ENCODE peak calls at places on chromosomes 1 and 21, in ten cellular contexts. One of them, this sample, is unnamed. For H3K4me1 and H3K36me3, the result is how much of the 10 kb centered on the place peaks cover.

GRCh38 chr1:91821126-91821868 is 64.7 kb downstream of the TGFBR3 start:
- DNase-seq in neural progenitor cell: no peak
- DNase-seq in aorta: no peak
- DNase-seq in esophagus squamous epithelium: no peak
- DNase-seq in tibial nerve: no peak
- DNase-seq in GM23248: no peak
- DNase-seq in heart right ventricle: no peak
- DNase-seq in neuronal stem cell: no peak
- DNase-seq in psoas muscle: no peak
- DNase-seq in fibroblast of lung: no peak
- DNase-seq in this sample: no peak

GRCh38 chr1:162158624-162159271 is 89.3 kb downstream of the NOS1AP start:
- DNase-seq in heart right ventricle: no peak
- DNase-seq in fibroblast of lung: no peak
- DNase-seq in esophagus squamous epithelium: no peak
- DNase-seq in tibial nerve: no peak
- DNase-seq in aorta: no peak
- DNase-seq in GM23248: no peak
- DNase-seq in neuronal stem cell: no peak
- DNase-seq in psoas muscle: no peak
- DNase-seq in neural progenitor cell: no peak
- DNase-seq in this sample: no peak

GRCh38 chr1:177340601-177341067 is 169.9 kb downstream of the BRINP2 start:
- DNase-seq in heart right ventricle: no peak
- DNase-seq in aorta: no peak
- DNase-seq in fibroblast of lung: no peak
- DNase-seq in tibial nerve: no peak
- DNase-seq in GM23248: peak
- DNase-seq in neural progenitor cell: no peak
- DNase-seq in psoas muscle: no peak
- DNase-seq in neuronal stem cell: no peak
- DNase-seq in esophagus squamous epithelium: no peak
- DNase-seq in this sample: no peak

GRCh38 chr21:25342811-25343210 is 264.5 kb downstream of the MRPL39 start:
- DNase-seq in GM23248: peak
- DNase-seq in aorta: no peak
- DNase-seq in esophagus squamous epithelium: no peak
- DNase-seq in neural progenitor cell: no peak
- DNase-seq in tibial nerve: no peak
- DNase-seq in fibroblast of lung: no peak
- DNase-seq in psoas muscle: no peak
- DNase-seq in neuronal stem cell: no peak
- DNase-seq in heart right ventricle: no peak
- DNase-seq in this sample: no peak

GRCh38 chr1:229434641-229435051 is 752 bp upstream of the ACTA1 start:
- DNase-seq in tibial nerve: no peak
- DNase-seq in GM23248: no peak
- DNase-seq in aorta: no peak
- DNase-seq in psoas muscle: peak
- DNase-seq in esophagus squamous epithelium: no peak
- DNase-seq in neuronal stem cell: no peak
- DNase-seq in neural progenitor cell: peak
- DNase-seq in heart right ventricle: peak
- DNase-seq in fibroblast of lung: no peak
- DNase-seq in this sample: no peak

GRCh38 chr1:33943978-33944377 is 80.1 kb downstream of the HMGB4 start:
- DNase-seq in tibial nerve: no peak
- DNase-seq in GM23248: peak
- DNase-seq in heart right ventricle: no peak
- DNase-seq in neural progenitor cell: no peak
- DNase-seq in fibroblast of lung: peak
- DNase-seq in aorta: no peak
- DNase-seq in neuronal stem cell: no peak
- DNase-seq in psoas muscle: no peak
- DNase-seq in esophagus squamous epithelium: no peak
- DNase-seq in this sample: no peak

GRCh38 chr1:42003433-42003832 is 84.7 kb upstream of the HIVEP3 start:
- DNase-seq in GM23248: no peak
- DNase-seq in esophagus squamous epithelium: no peak
- DNase-seq in aorta: no peak
- DNase-seq in fibroblast of lung: no peak
- DNase-seq in tibial nerve: no peak
- DNase-seq in psoas muscle: no peak
- DNase-seq in heart right ventricle: no peak
- DNase-seq in neural progenitor cell: no peak
- DNase-seq in neuronal stem cell: no peak
- DNase-seq in this sample: no peak

GRCh38 chr21:29002442-29003144 is 9.9 kb upstream of the LTN1 start:
- DNase-seq in esophagus squamous epithelium: peak
- DNase-seq in heart right ventricle: peak
- DNase-seq in aorta: peak
- DNase-seq in tibial nerve: peak
- DNase-seq in GM23248: peak
- DNase-seq in psoas muscle: peak
- DNase-seq in fibroblast of lung: peak
- DNase-seq in neural progenitor cell: peak
- DNase-seq in neuronal stem cell: peak
- DNase-seq in this sample: peak

GRCh38 chr1:233614743-233615521 is 1.0 kb downstream of the KCNK1 start:
- DNase-seq in aorta: no peak
- DNase-seq in tibial nerve: no peak
- DNase-seq in heart right ventricle: no peak
- DNase-seq in neural progenitor cell: peak
- DNase-seq in GM23248: peak
- DNase-seq in esophagus squamous epithelium: no peak
- DNase-seq in neuronal stem cell: no peak
- DNase-seq in psoas muscle: no peak
- DNase-seq in fibroblast of lung: no peak
- DNase-seq in this sample: no peak

GRCh38 chr1:9591669-9592509 is 3.2 kb downstream of the TMEM201 start:
- DNase-seq in esophagus squamous epithelium: no peak
- DNase-seq in neural progenitor cell: no peak
- DNase-seq in neuronal stem cell: no peak
- DNase-seq in tibial nerve: no peak
- DNase-seq in fibroblast of lung: no peak
- DNase-seq in aorta: peak
- DNase-seq in heart right ventricle: no peak
- DNase-seq in GM23248: no peak
- DNase-seq in psoas muscle: peak
- DNase-seq in this sample: no peak

GRCh38 chr1:119968601-119969000 is 72.3 kb upstream of the ADAM30 start:
- DNase-seq in fibroblast of lung: no peak
- DNase-seq in aorta: no peak
- DNase-seq in esophagus squamous epithelium: no peak
- DNase-seq in tibial nerve: no peak
- DNase-seq in neural progenitor cell: no peak
- DNase-seq in GM23248: no peak
- DNase-seq in heart right ventricle: no peak
- DNase-seq in psoas muscle: no peak
- DNase-seq in neuronal stem cell: no peak
- DNase-seq in this sample: no peak

GRCh38 chr1:29245876-29246275 is 9.6 kb downstream of the PTPRU start:
- DNase-seq in psoas muscle: no peak
- DNase-seq in heart right ventricle: no peak
- DNase-seq in neuronal stem cell: no peak
- DNase-seq in aorta: no peak
- DNase-seq in fibroblast of lung: peak
- DNase-seq in tibial nerve: no peak
- DNase-seq in neural progenitor cell: peak
- DNase-seq in GM23248: peak
- DNase-seq in esophagus squamous epithelium: no peak
- DNase-seq in this sample: no peak

GRCh38 chr1:199113265-199113869 is 474.5 kb downstream of the PTPRC start:
- DNase-seq in tibial nerve: peak
- DNase-seq in heart right ventricle: peak
- DNase-seq in fibroblast of lung: peak
- DNase-seq in GM23248: peak
- DNase-seq in neuronal stem cell: peak
- DNase-seq in aorta: peak
- DNase-seq in neural progenitor cell: peak
- DNase-seq in esophagus squamous epithelium: no peak
- DNase-seq in psoas muscle: no peak
- DNase-seq in this sample: peak

GRCh38 chr21:38631171-38631570 is 132.9 kb upstream of the ERG start:
- DNase-seq in fibroblast of lung: no peak
- DNase-seq in neural progenitor cell: no peak
- DNase-seq in tibial nerve: no peak
- DNase-seq in aorta: no peak
- DNase-seq in neuronal stem cell: no peak
- DNase-seq in esophagus squamous epithelium: no peak
- DNase-seq in psoas muscle: no peak
- DNase-seq in heart right ventricle: no peak
- DNase-seq in GM23248: peak
- DNase-seq in this sample: no peak

GRCh38 chr1:185699874-185700273 is 34.3 kb upstream of the HMCN1 start:
- DNase-seq in neural progenitor cell: no peak
- DNase-seq in fibroblast of lung: no peak
- DNase-seq in esophagus squamous epithelium: no peak
- DNase-seq in aorta: no peak
- DNase-seq in neuronal stem cell: no peak
- DNase-seq in tibial nerve: no peak
- DNase-seq in GM23248: no peak
- DNase-seq in psoas muscle: no peak
- DNase-seq in heart right ventricle: no peak
- DNase-seq in this sample: no peak

GRCh38 chr1:43533615-43534014 is 2.9 kb downstream of the PTPRF start:
- DNase-seq in psoas muscle: no peak
- DNase-seq in neuronal stem cell: no peak
- DNase-seq in aorta: no peak
- DNase-seq in GM23248: no peak
- DNase-seq in esophagus squamous epithelium: no peak
- DNase-seq in heart right ventricle: no peak
- DNase-seq in tibial nerve: no peak
- DNase-seq in fibroblast of lung: no peak
- DNase-seq in neural progenitor cell: no peak
- DNase-seq in this sample: no peak

GRCh38 chr1:112579801-112580510 is 39.0 kb downstream of the ST7L start:
- DNase-seq in heart right ventricle: no peak
- DNase-seq in neuronal stem cell: no peak
- DNase-seq in fibroblast of lung: peak
- DNase-seq in esophagus squamous epithelium: no peak
- DNase-seq in neural progenitor cell: no peak
- DNase-seq in GM23248: peak
- DNase-seq in tibial nerve: no peak
- DNase-seq in psoas muscle: no peak
- DNase-seq in aorta: no peak
- DNase-seq in this sample: no peak

GRCh38 chr21:17612565-17613241 is at the start of gene BTG3:
- DNase-seq in esophagus squamous epithelium: no peak
- DNase-seq in aorta: peak
- DNase-seq in fibroblast of lung: peak
- DNase-seq in psoas muscle: peak
- DNase-seq in heart right ventricle: peak
- DNase-seq in tibial nerve: peak
- DNase-seq in neuronal stem cell: peak
- DNase-seq in neural progenitor cell: peak
- DNase-seq in GM23248: peak
- DNase-seq in this sample: peak

GRCh38 chr1:22551591-22552370 is 11.5 kb upstream of the EPHA8 start:
- DNase-seq in neuronal stem cell: no peak
- DNase-seq in esophagus squamous epithelium: no peak
- DNase-seq in tibial nerve: no peak
- DNase-seq in neural progenitor cell: no peak
- DNase-seq in aorta: no peak
- DNase-seq in heart right ventricle: no peak
- DNase-seq in GM23248: no peak
- DNase-seq in psoas muscle: no peak
- DNase-seq in fibroblast of lung: no peak
- DNase-seq in this sample: no peak

GRCh38 chr1:159946242-159947187 is 1.1 kb upstream of the IGSF9 start:
- DNase-seq in tibial nerve: no peak
- DNase-seq in fibroblast of lung: no peak
- DNase-seq in GM23248: peak
- DNase-seq in aorta: no peak
- DNase-seq in neuronal stem cell: no peak
- DNase-seq in psoas muscle: no peak
- DNase-seq in neural progenitor cell: no peak
- DNase-seq in heart right ventricle: no peak
- DNase-seq in esophagus squamous epithelium: no peak
- DNase-seq in this sample: no peak
- H3K4me3 ChIP-seq in tibial nerve: no peak
- H3K4me3 ChIP-seq in fibroblast of lung: no peak
- H3K4me3 ChIP-seq in GM23248: peak
- H3K4me3 ChIP-seq in aorta: no peak
- H3K4me3 ChIP-seq in neuronal stem cell: peak
- H3K4me3 ChIP-seq in psoas muscle: peak
- H3K4me3 ChIP-seq in neural progenitor cell: peak
- H3K4me3 ChIP-seq in heart right ventricle: peak
- H3K4me3 ChIP-seq in esophagus squamous epithelium: peak
- H3K4me3 ChIP-seq in this sample: peak

DNA sequence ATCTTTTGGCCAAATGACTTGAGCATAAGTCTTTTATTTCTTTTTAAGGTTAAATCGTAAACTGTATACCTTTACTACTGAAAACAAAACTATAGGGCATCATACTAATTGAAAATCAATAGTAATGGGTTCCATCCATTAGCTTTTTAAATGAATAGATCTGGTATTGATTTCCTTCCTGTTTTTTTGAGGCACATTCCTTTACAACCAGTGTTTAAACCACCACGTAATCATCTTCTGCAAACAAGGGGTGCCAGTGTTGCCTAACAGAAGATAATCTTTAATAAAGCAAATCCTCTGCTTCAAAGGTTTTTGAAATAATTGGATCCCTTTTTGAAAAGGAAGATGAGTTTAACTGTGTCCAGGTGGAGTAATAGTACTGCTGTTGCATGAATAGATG is 48.7 kb upstream of the ANGPTL1 start:
- DNase-seq in psoas muscle: no peak
- DNase-seq in tibial nerve: no peak
- DNase-seq in neuronal stem cell: no peak
- DNase-seq in aorta: no peak
- DNase-seq in esophagus squamous epithelium: no peak
- DNase-seq in fibroblast of lung: no peak
- DNase-seq in neural progenitor cell: no peak
- DNase-seq in GM23248: no peak
- DNase-seq in heart right ventricle: no peak
- DNase-seq in this sample: no peak
- H3K4me1 ChIP-seq in psoas muscle: under half
- H3K4me1 ChIP-seq in tibial nerve: under half
- H3K4me1 ChIP-seq in neuronal stem cell: under half
- H3K4me1 ChIP-seq in aorta: under half
- H3K4me1 ChIP-seq in esophagus squamous epithelium: under half
- H3K4me1 ChIP-seq in fibroblast of lung: under half
- H3K4me1 ChIP-seq in neural progenitor cell: under half
- H3K4me1 ChIP-seq in GM23248: under half
- H3K4me1 ChIP-seq in heart right ventricle: under half
- H3K4me1 ChIP-seq in this sample: under half

GRCh38 chr1:93150729-93151128 is 29.5 kb downstream of the TMED5 start:
- DNase-seq in aorta: no peak
- DNase-seq in neuronal stem cell: no peak
- DNase-seq in heart right ventricle: no peak
- DNase-seq in psoas muscle: no peak
- DNase-seq in neural progenitor cell: no peak
- DNase-seq in tibial nerve: no peak
- DNase-seq in GM23248: no peak
- DNase-seq in fibroblast of lung: no peak
- DNase-seq in esophagus squamous epithelium: no peak
- DNase-seq in this sample: no peak
- H3K36me3 ChIP-seq in aorta: under half
- H3K36me3 ChIP-seq in neuronal stem cell: under half
- H3K36me3 ChIP-seq in heart right ventricle: half or more
- H3K36me3 ChIP-seq in psoas muscle: half or more
- H3K36me3 ChIP-seq in neural progenitor cell: under half
- H3K36me3 ChIP-seq in tibial nerve: under half
- H3K36me3 ChIP-seq in GM23248: under half
- H3K36me3 ChIP-seq in fibroblast of lung: under half
- H3K36me3 ChIP-seq in esophagus squamous epithelium: under half
- H3K36me3 ChIP-seq in this sample: under half

GRCh38 chr1:46533179-46533864 is 18.1 kb downstream of the KNCN start:
- DNase-seq in tibial nerve: no peak
- DNase-seq in neuronal stem cell: no peak
- DNase-seq in psoas muscle: peak
- DNase-seq in aorta: peak
- DNase-seq in neural progenitor cell: peak
- DNase-seq in esophagus squamous epithelium: no peak
- DNase-seq in GM23248: peak
- DNase-seq in heart right ventricle: peak
- DNase-seq in fibroblast of lung: peak
- DNase-seq in this sample: peak
- H3K4me3 ChIP-seq in tibial nerve: no peak
- H3K4me3 ChIP-seq in neuronal stem cell: peak
- H3K4me3 ChIP-seq in psoas muscle: peak
- H3K4me3 ChIP-seq in aorta: peak
- H3K4me3 ChIP-seq in neural progenitor cell: peak
- H3K4me3 ChIP-seq in esophagus squamous epithelium: peak
- H3K4me3 ChIP-seq in GM23248: peak
- H3K4me3 ChIP-seq in heart right ventricle: peak
- H3K4me3 ChIP-seq in fibroblast of lung: peak
- H3K4me3 ChIP-seq in this sample: peak